ENCODE peak calls at places on chromosome 18, in eight cellular contexts. E is heart left ventricle, T is transverse colon, V is astrocyte of the spinal cord, Q is HCT116, M is glutamatergic neuron, W is IMR-90, N is mucosa of descending colon. J is an unnamed sample.

GRCh38 chr18:61348230-61348629 is 15.0 kb downstream of the CDH20 start:
- DNase-seq in M (no peak), N (no peak), W (no peak), V (no peak), Q (no peak), T (no peak), E (no peak), J (no peak)

GRCh38 chr18:24009651-24010333 is 4.8 kb upstream of the TTC39C start:
- DNase-seq in N (no peak), V (no peak), M (no peak), E (no peak), W (no peak), Q (no peak), T (no peak), J (no peak)

GRCh38 chr18:54949588-54949987 is 9.7 kb downstream of the CCDC68 start:
- DNase-seq in W (no peak), V (no peak), E (no peak), T (no peak), N (no peak), Q (no peak), M (no peak), J (no peak)

GRCh38 chr18:22542400-22542835 is 124.7 kb upstream of the CTAGE1 start:
- DNase-seq in M (no peak), N (no peak), E (peak; percentile 64), Q (no peak), W (peak; percentile 68), V (peak; percentile 55), T (no peak), J (no peak)

GRCh38 chr18:65754121-65754520 is 3.3 kb downstream of the CDH7 start:
- DNase-seq in W (no peak), M (no peak), T (no peak), Q (no peak), V (peak; percentile 72), E (no peak), N (no peak), J (no peak)

GRCh38 chr18:36294031-36294430 is 3.5 kb upstream of the FHOD3 start:
- DNase-seq in Q (no peak), N (no peak), W (peak; percentile 65), T (no peak), V (no peak), E (no peak), M (no peak), J (no peak)

GRCh38 chr18:56913970-56914369 is 232.9 kb upstream of the BOD1L2 start:
- DNase-seq in Q (no peak), E (no peak), M (no peak), T (no peak), W (no peak), N (no peak), V (no peak), J (no peak)

GRCh38 chr18:8949206-8949605 is 153.3 kb upstream of the NDUFV2 start:
- DNase-seq in V (no peak), W (peak; percentile 48), E (no peak), N (no peak), M (peak; percentile 68), T (no peak), Q (no peak), J (no peak)

GRCh38 chr18:23248826-23249225 is 113.5 kb downstream of the CABLES1 start:
- DNase-seq in M (no peak), T (no peak), W (no peak), Q (no peak), E (no peak), N (no peak), V (no peak), J (no peak)

GRCh38 chr18:35502062-35502461 is 4.3 kb upstream of the INO80C start:
- DNase-seq in M (no peak), W (no peak), V (no peak), Q (no peak), E (no peak), N (no peak), T (no peak), J (peak; percentile 57)

GRCh38 chr18:40832362-40832761 is 1122.7 kb upstream of the PIK3C3 start:
- DNase-seq in E (no peak), V (peak; percentile 31), Q (no peak), N (no peak), M (no peak), T (no peak), W (no peak), J (no peak)

GRCh38 chr18:9474103-9474982 is 970 bp upstream of the RALBP1 start:
- DNase-seq in T (peak; percentile 91), N (peak; percentile 47), Q (peak; percentile 72), E (no peak), M (no peak), W (peak; percentile 73), V (no peak), J (no peak)

GRCh38 chr18:74455386-74455785 is 1.7 kb downstream of the DIPK1C start:
- DNase-seq in W (no peak), N (no peak), T (no peak), M (no peak), V (no peak), Q (no peak), E (no peak), J (no peak)

GRCh38 chr18:267380-267687 is 513 bp downstream of the THOC1 start:
- DNase-seq in E (no peak), V (no peak), T (no peak), N (no peak), Q (no peak), W (no peak), M (no peak), J (no peak)

GRCh38 chr18:67730884-67731283 is 214.4 kb upstream of the DSEL start:
- DNase-seq in Q (no peak), E (no peak), T (no peak), N (no peak), W (peak; percentile 76), V (peak; percentile 62), M (no peak), J (no peak)

GRCh38 chr18:57923606-57924005 is 120.4 kb upstream of the NEDD4L start:
- DNase-seq in M (peak; percentile 20), T (no peak), E (no peak), W (no peak), Q (no peak), N (no peak), V (no peak), J (no peak)

GRCh38 chr18:44709297-44710117 is 28.8 kb downstream of the SETBP1 start:
- DNase-seq in Q (no peak), E (no peak), V (no peak), T (no peak), M (no peak), N (no peak), W (no peak), J (no peak)

GRCh38 chr18:48402953-48403352 is 6.2 kb downstream of the ZBTB7C start:
- DNase-seq in W (no peak), T (no peak), M (no peak), N (no peak), Q (no peak), E (peak; percentile 42), V (peak; percentile 32), J (no peak)

GRCh38 chr18:45167631-45168225 is 447.5 kb upstream of the SLC14A2 start:
- DNase-seq in V (peak; percentile 70), W (peak; percentile 80), E (no peak), M (no peak), Q (no peak), T (no peak), N (no peak), J (no peak)

GRCh38 chr18:76437910-76438309 is 57.1 kb downstream of the ZNF516 start:
- DNase-seq in E (no peak), T (no peak), M (no peak), W (no peak), N (no peak), Q (no peak), V (no peak), J (no peak)
- TF ChIP-seq CTCF in E (no peak), T (no peak), M (no peak), W (no peak), N (no peak), Q (no peak), V (no peak), J (no peak)

GRCh38 chr18:49944681-49945080 is 131.3 kb upstream of the ACAA2 start:
- DNase-seq in M (no peak), V (no peak), W (peak; percentile 7), Q (no peak), T (no peak), N (no peak), E (no peak), J (no peak)
- TF ChIP-seq CTCF in M (no peak), V (peak; percentile 21), W (no peak), Q (no peak), T (no peak), N (no peak), E (peak; percentile 15), J (no peak)

GRCh38 chr18:26090130-26091046 is at the start of gene SS18:
- DNase-seq in Q (peak; percentile 88), E (peak; percentile 96), N (peak; percentile 95), V (peak; percentile 96), M (peak; percentile 91), W (peak; percentile 93), T (peak; percentile 95), J (peak; percentile 84)

GRCh38 chr18:26089247-26090129 is 925 bp downstream of the SS18 start:
- DNase-seq in V (peak; percentile 46), T (no peak), E (no peak), M (no peak), W (peak; percentile 49), N (no peak), Q (no peak), J (peak; percentile 52)

GRCh38 chr18:26091047-26091630 is 726 bp upstream of the SS18 start:
- DNase-seq in E (peak; percentile 81), T (no peak), V (no peak), N (no peak), Q (peak; percentile 58), M (no peak), W (no peak), J (no peak)

GRCh38 chr18:26086959-26087358 is 3.5 kb downstream of the SS18 start:
- DNase-seq in M (no peak), W (no peak), E (no peak), V (no peak), Q (no peak), N (no peak), T (no peak), J (no peak)

DNA sequence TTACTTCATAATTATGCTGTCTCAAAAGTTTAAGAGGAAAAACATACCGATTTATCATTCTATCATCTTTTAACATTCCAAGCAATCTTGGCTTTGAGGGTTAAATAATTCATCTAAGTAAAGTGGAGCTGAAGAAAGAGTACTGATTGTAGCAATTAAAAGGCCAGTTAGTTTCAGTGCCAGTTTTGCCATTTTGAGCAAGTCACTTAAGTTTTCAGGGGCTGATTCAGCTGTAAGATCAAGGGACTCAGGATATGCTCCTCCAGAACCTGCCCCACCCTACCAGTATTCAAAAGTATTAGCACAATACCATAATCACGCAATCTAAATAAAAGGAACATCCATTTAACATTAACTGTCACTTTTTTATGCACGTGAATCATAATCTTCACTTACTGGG is 1.9 kb downstream of the SS18 start:
- DNase-seq in T (no peak), W (no peak), Q (no peak), E (no peak), M (no peak), V (peak; percentile 5), N (no peak), J (no peak)
- TF ChIP-seq CTCF in T (no peak), W (no peak), Q (no peak), E (no peak), M (no peak), V (no peak), N (no peak), J (no peak)

DNA sequence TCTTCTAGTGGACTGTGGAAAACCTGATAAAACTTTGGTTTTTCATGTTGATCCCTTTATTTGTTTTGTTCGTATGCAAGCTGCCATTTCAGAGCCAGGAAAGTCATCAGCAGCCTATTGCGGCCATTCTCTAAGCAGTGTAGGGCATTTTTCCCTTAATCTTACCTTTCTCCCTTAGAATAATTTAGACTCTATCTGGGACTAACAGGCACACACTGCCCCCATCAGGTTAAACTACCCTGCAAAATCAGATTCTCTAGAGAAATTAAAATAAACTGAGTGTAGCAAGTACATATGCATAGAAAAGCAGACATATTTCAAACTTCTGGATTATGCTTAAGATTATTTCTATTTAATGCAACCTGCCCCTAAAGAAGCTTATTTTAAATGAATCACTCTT is 347.4 kb downstream of the METTL4 start:
- DNase-seq in Q (peak; percentile 15), V (peak; percentile 71), M (peak; percentile 32), E (no peak), W (peak; percentile 6), T (no peak), N (no peak), J (no peak)
- TF ChIP-seq CTCF in Q (peak; percentile 61), V (peak; percentile 64), M (peak; percentile 46), E (peak; percentile 67), W (peak; percentile 45), T (peak; percentile 31), N (no peak), J (no peak)